ENCODE peak calls at places on chromosomes 4 and X, in five cellular contexts. C is adrenal gland, G is K562, X is suprapubic skin, A is breast epithelium. J is an unnamed sample.
A peak's percentile ranks its signal among the peaks of the same experiment; 100 is the strongest.

GRCh38 chr4:40877081-40877480 is 127.3 kb downstream of the NSUN7 start:
- DNase-seq in C (no peak), A (no peak), X (no peak), G (no peak), J (no peak)

GRCh38 chr4:42369489-42369888 is 27.8 kb upstream of the SHISA3 start:
- DNase-seq in A (no peak), C (no peak), X (no peak), G (no peak), J (no peak)

GRCh38 chrX:20442597-20442996 is 175.9 kb upstream of the RPS6KA3 start:
- DNase-seq in C (peak; percentile 89), A (peak; percentile 74), G (peak; percentile 54), X (peak; percentile 89), J (peak; percentile 58)

GRCh38 chrX:52574416-52575275 is 57.8 kb upstream of the XAGE1B start:
- DNase-seq in A (no peak), G (peak; percentile 38), C (peak; percentile 29), X (no peak), J (no peak)

GRCh38 chrX:56812515-56813105 is 83.6 kb downstream of the NBDY start:
- DNase-seq in A (no peak), X (peak; percentile 19), C (no peak), G (no peak), J (no peak)

GRCh38 chr4:38948551-38948950 is 80.9 kb downstream of the FAM114A1 start:
- DNase-seq in X (no peak), A (no peak), G (no peak), C (peak; percentile 53), J (peak; percentile 64)

GRCh38 chr4:148061795-148062194 is 329.9 kb downstream of the ARHGAP10 start:
- DNase-seq in X (no peak), G (no peak), C (no peak), A (no peak), J (no peak)

GRCh38 chr4:89056953-89057398 is at the start of gene FAM13A:
- DNase-seq in C (peak; percentile 90), X (peak; percentile 87), G (peak; percentile 77), A (peak; percentile 74), J (peak; percentile 80)

GRCh38 chr4:40264497-40264896 is 67.7 kb downstream of the RHOH start:
- DNase-seq in X (no peak), A (no peak), C (peak; percentile 5), G (no peak), J (no peak)

GRCh38 chr4:175874290-175874689 is 62.2 kb upstream of the GPM6A start:
- DNase-seq in G (no peak), C (no peak), X (no peak), A (no peak), J (no peak)

DNA sequence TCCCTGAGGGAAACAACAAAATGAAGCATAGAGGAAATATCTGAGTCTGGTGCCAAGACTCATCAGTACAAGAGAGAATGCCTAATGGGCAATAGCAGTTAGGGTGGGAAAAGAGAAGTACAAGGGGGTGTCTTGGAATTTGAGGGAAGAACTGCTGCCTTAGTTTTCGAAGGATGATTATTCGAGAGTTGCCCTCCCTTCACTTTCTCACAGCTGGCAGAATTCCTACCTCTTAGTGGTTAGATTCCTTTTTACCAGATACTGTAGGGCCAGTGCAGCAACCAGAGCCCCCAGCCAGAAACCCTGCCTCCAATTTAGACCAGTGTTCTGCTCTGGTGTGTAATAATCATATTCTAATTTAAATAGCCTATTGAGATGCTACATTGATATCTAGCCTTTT is 56.5 kb downstream of the NFKB1 start:
- DNase-seq in C (no peak), G (no peak), A (no peak), X (no peak), J (no peak)
- H3K27ac ChIP-seq in C (no peak overlapping the region), G (no peak overlapping the region), A (no peak overlapping the region), X (no peak overlapping the region), J (peak overlapping the region; percentile 60)

GRCh38 chr4:44157611-44158277 is 290.9 kb downstream of the KCTD8 start:
- DNase-seq in X (no peak), G (no peak), C (no peak), A (no peak), J (no peak)

GRCh38 chr4:44165938-44166337 is 282.7 kb downstream of the KCTD8 start:
- DNase-seq in A (no peak), G (no peak), C (no peak), X (no peak), J (no peak)

GRCh38 chr4:44162538-44163270 is 285.9 kb downstream of the KCTD8 start:
- DNase-seq in A (no peak), X (no peak), G (no peak), C (peak; percentile 16), J (no peak)

GRCh38 chr4:44160776-44161377 is 287.7 kb downstream of the KCTD8 start:
- DNase-seq in A (no peak), X (no peak), C (no peak), G (no peak), J (no peak)
- TF ChIP-seq POLR2A in A (no peak), X (no peak), C (no peak), G (no peak), J (no peak)

GRCh38 chr4:162409048-162409447 is 245.2 kb upstream of the FSTL5 start:
- DNase-seq in G (no peak), X (no peak), C (no peak), A (no peak), J (no peak)

GRCh38 chr4:162406637-162407370 is 243.0 kb upstream of the FSTL5 start:
- DNase-seq in A (no peak), X (no peak), G (no peak), C (no peak), J (no peak)

GRCh38 chr4:162408309-162408708 is 244.5 kb upstream of the FSTL5 start:
- DNase-seq in A (no peak), X (no peak), C (no peak), G (no peak), J (no peak)

DNA sequence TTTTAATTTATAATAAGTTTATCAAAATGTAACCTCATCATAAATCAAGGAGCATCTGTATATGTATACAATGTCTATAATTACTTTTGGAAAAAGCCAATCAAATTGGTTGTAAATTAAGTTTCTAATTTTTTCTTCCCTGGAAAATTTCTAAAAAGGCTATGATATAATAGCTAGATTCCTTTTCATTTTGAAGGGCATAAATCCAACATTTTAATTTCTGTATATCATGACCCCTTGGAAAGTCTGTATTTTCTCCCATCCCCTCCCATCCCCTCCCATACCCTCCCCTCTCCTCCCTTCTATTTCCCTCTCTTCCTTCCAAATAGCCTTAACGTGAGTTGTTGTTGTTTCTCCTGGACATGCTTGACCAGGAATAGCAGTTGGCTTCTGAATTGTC is 247.1 kb upstream of the FSTL5 start:
- DNase-seq in C (no peak), A (no peak), X (no peak), G (no peak), J (no peak)
- H3K27ac ChIP-seq in C (no peak overlapping the region), A (no peak overlapping the region), X (no peak overlapping the region), G (no peak overlapping the region), J (no peak overlapping the region)

DNA sequence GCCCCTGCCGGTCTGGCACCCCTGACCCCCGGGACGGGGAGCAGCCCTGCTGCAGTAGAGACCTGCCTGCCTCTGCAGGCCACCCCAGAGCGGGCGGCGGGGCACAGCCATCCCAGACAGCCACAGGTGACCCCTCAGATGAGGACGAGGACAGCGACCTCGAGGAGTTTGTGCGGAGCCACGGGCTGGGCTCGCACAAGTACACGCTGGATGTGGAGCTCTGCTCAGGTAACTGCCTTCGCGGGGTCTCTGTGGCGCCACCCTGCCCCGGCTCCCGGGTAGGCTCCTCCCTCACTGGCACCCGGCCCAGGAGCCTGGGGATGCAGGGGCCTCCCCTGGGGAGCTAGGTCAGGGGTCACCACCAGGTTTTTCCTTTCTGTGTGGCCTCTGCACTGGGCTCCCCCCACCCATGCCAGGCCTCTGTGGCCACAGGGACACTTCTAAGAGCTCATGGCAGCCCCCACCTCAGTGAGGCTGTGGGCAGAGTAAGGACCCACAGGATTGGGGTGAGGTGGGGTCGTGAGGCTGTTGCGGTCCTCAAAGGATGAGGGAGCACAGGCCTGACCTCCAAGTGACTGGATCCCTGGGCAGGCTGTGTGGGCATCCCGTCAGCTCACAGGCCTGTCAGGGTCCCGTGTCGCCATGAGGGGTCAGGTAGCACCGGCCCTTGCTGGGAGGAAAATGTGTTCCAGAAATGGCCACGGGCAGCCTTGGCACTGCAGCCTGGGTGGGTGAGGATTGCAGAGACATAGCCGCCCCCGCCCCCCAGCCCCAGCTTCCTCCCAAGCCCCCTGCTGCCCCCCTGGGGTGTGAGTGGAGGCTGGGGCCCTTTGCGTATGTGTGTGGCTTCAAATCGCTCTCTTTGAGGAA is 6.4 kb downstream of the UVSSA start:
- DNase-seq in G (no peak), C (no peak), X (no peak), A (no peak), J (no peak)
- TF ChIP-seq POLR2A in G (no peak), C (no peak), X (no peak), A (no peak), J (no peak)

DNA sequence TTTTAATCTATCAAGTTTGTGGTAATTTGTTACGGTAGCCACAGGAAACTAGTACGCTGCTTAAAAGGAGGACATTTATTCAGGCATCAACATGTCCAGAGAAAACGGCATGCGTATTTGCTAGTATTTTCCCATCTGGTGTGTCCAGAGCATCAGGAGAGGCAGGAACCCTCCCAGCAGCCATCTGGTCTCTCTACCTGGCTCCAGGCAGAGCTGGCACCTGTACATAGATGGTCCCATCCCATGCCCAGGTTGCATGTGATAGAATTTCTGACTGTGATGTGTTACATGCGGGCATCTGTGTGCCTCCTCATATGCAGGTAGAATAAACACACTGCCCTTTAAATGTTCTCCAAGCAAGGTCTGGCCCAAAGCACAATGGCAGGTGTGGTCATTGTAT is 57.9 kb upstream of the PAGE1 start:
- DNase-seq in G (no peak), C (no peak), X (no peak), A (no peak), J (no peak)
- H3K27ac ChIP-seq in G (no peak overlapping the region), C (no peak overlapping the region), X (no peak overlapping the region), A (no peak overlapping the region), J (no peak overlapping the region)

GRCh38 chr4:90127706-90128345 is 632 bp downstream of the CCSER1 start:
- DNase-seq in A (peak; percentile 52), G (no peak), C (no peak), X (no peak), J (peak; percentile 16)

GRCh38 chr4:90120815-90121214 is 6.4 kb upstream of the CCSER1 start:
- DNase-seq in G (no peak), A (no peak), C (no peak), X (no peak), J (no peak)

GRCh38 chr4:90121961-90122748 is 5.0 kb upstream of the CCSER1 start:
- DNase-seq in G (no peak), A (no peak), C (no peak), X (no peak), J (no peak)

GRCh38 chr4:90127223-90127705 is at the start of gene CCSER1:
- DNase-seq in C (peak; percentile 51), A (peak; percentile 87), G (no peak), X (peak; percentile 81), J (peak; percentile 63)

DNA sequence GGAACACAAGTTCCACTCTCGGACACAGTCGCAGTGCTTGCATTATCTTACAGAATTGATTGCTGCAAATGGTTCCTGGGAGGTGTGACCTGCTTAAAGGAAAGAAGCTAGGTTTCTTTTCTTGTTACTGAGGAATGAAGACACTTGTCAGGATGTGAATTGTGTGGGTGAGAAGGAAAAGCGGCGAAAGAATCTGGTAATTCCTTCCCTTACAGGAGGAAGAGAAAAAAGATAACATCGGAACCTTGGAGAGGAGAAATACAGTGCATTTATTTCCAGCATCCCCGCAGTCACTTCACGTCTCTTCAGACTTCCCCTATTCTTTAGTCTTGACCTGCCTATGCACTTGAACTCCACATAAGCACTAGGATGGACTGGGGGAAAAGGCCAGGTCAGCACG is 389 bp upstream of the CCSER1 start:
- DNase-seq in C (no peak), A (no peak), G (no peak), X (no peak), J (no peak)
- TF ChIP-seq POLR2A in C (no peak), A (no peak), G (no peak), X (no peak), J (no peak)

GRCh38 chr4:140004580-140005314 is 149.2 kb downstream of the MAML3 start:
- DNase-seq in C (peak; percentile 54), A (peak; percentile 55), G (no peak), X (no peak), J (peak; percentile 55)
- H3K27ac ChIP-seq in C (peak overlapping the region; percentile 52), A (peak overlapping the region; percentile 82), G (no peak overlapping the region), X (peak overlapping the region; percentile 3), J (peak overlapping the region; percentile 73)

GRCh38 chrX:123732679-123733363 is at the start of gene THOC2:
- DNase-seq in X (peak; percentile 91), C (peak; percentile 90), G (peak; percentile 76), A (peak; percentile 77), J (peak; percentile 84)
- TF ChIP-seq POLR2A in X (peak; percentile 30), C (no peak), G (peak; percentile 93), A (no peak), J (peak; percentile 41)

J was measured in uterus.